ENCODE peak calls at places on chromosomes 4 and X, in nine cellular contexts. A, G, Q, U, J, S, N, F and O are unnamed samples. For H3K36me3, the result is how much of the 10 kb centered on the place peaks cover.

GRCh38 chr4:174181827-174182226 is 101.6 kb downstream of the FBXO8 start:
- DNase-seq in F (no peak), N (no peak), U (no peak), A (no peak), J (no peak), Q (no peak), S (no peak), G (no peak), O (no peak)

GRCh38 chrX:119655125-119655524 is 37.8 kb downstream of the SEPTIN6 start:
- DNase-seq in J (no peak), U (no peak), N (peak), F (no peak), Q (no peak), A (no peak), G (no peak), S (no peak), O (no peak)

GRCh38 chr4:56976878-56977320 is 507 bp downstream of the NOA1 start:
- DNase-seq in A (peak), Q (peak), G (peak), S (no peak), U (no peak), F (no peak), J (peak), N (no peak), O (peak)

GRCh38 chrX:139949703-139950102 is 15.6 kb downstream of the CXorf66 start:
- DNase-seq in U (no peak), Q (no peak), A (no peak), G (no peak), F (no peak), S (no peak), J (peak), N (peak), O (no peak)

GRCh38 chr4:13092702-13093101 is 391.4 kb downstream of the RAB28 start:
- DNase-seq in F (no peak), S (no peak), N (no peak), U (peak), G (no peak), A (no peak), Q (no peak), J (no peak), O (no peak)

GRCh38 chr4:158821228-158822009 is 52.6 kb downstream of the FNIP2 start:
- DNase-seq in J (no peak), N (no peak), G (no peak), Q (no peak), A (no peak), F (no peak), U (no peak), S (no peak), O (no peak)

GRCh38 chr4:60562353-60562752 is 637.8 kb upstream of the ADGRL3 start:
- DNase-seq in Q (no peak), F (no peak), G (no peak), S (no peak), A (no peak), N (no peak), J (peak), U (no peak), O (no peak)

GRCh38 chr4:138218976-138219375 is 23.2 kb downstream of the SLC7A11 start:
- DNase-seq in G (no peak), N (no peak), Q (no peak), F (no peak), J (no peak), A (no peak), U (no peak), S (no peak), O (no peak)

GRCh38 chrX:130251671-130252070 is 17.0 kb downstream of the ZNF280C start:
- DNase-seq in U (no peak), S (no peak), G (no peak), Q (no peak), J (no peak), A (no peak), F (no peak), N (no peak), O (no peak)

GRCh38 chrX:153925739-153926593 is at the start of gene ARHGAP4:
- DNase-seq in J (peak), Q (no peak), A (no peak), U (no peak), G (no peak), N (no peak), S (no peak), F (no peak), O (peak)

GRCh38 chrX:93538575-93538974 is 134.8 kb downstream of the NAP1L3 start:
- DNase-seq in Q (no peak), N (peak), U (no peak), S (no peak), J (peak), G (no peak), A (no peak), F (no peak), O (no peak)

GRCh38 chr4:144649646-144650045 is 3.7 kb downstream of the HHIP start:
- DNase-seq in G (no peak), F (no peak), Q (no peak), J (peak), U (no peak), S (no peak), A (no peak), N (no peak), O (no peak)
- H3K27ac ChIP-seq in G (no peak), F (no peak), Q (no peak), J (no peak), U (no peak), S (no peak), A (no peak), N (no peak), O (no peak)

DNA sequence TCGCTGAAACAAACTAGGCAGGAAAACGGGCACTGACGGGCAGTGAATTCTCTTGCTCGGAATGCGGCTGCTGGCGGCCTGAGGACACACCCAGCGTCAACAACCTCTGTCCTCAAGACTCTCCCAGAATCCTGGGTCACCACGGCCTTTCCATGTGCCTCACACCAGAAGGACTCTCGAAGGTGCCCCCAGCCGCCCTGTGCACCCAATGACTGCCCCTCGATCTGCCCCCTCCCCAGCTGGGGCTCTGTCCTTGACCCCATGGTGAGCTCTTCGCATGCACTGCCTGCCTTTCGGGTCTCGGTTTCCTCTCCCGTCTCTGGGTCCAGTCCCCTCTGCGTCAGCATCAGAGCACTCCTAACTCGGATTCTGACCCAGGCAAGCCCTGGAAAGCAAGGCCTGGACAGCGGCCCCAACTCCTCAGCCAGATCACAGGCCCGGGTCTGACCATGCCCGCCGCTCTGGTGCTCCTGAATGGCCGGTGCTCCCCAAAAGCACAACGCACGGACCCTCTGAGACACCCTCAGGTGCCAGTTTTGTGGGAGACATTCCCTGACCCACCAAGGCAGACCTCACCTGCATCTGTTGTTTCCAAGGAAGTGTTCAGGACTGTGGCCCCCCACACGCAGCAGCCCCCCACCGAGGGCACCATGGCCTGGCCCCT is 56.0 kb downstream of the ACOX3 start:
- DNase-seq in J (no peak), S (peak), F (no peak), N (no peak), Q (no peak), G (no peak), U (no peak), A (no peak), O (no peak)
- H3K36me3 ChIP-seq in J (under half), S (under half), F (under half), N (under half), Q (under half), G (half or more), U (under half), A (under half), O (under half)

GRCh38 chr4:184282251-184282713 is 64.6 kb upstream of the ENPP6 start:
- DNase-seq in S (no peak), F (no peak), N (no peak), J (peak), A (peak), Q (no peak), U (peak), G (peak), O (no peak)
- TF ChIP-seq CTCF in S (no peak), F (peak), N (no peak), J (peak), A (no peak), Q (no peak), U (no peak), G (peak), O (no peak)

GRCh38 chr4:121876070-121876469 is 5.8 kb upstream of the BBS7 start:
- DNase-seq in N (no peak), J (no peak), A (no peak), F (no peak), S (no peak), G (no peak), Q (no peak), U (no peak), O (no peak)
- H3K27ac ChIP-seq in N (no peak), J (no peak), A (no peak), F (no peak), S (no peak), G (no peak), Q (no peak), U (no peak), O (no peak)

DNA sequence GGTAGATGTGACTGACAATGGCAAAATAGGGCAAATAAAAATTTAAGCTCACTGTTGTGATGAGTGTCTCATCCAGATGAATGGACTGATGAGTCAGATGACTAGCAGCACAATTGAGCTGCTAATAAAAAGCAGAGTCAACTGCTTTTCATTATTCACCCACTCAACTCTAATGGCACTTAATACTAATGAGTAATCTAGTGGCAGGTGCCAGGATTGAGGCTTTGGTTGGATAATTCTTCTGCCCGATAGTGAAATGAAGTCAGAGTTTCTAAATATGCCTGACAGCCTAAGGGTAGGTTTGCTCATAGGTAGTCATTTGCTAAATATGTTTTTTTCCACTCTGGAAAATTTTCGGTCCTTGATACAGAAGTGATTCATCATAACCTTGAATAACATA is 10.4 kb downstream of the OGT start:
- DNase-seq in A (no peak), N (peak), G (no peak), J (no peak), S (no peak), Q (no peak), F (no peak), U (no peak), O (no peak)
- H3K36me3 ChIP-seq in A (under half), N (under half), G (half or more), J (under half), S (under half), Q (under half), F (under half), U (under half), O (under half)

DNA sequence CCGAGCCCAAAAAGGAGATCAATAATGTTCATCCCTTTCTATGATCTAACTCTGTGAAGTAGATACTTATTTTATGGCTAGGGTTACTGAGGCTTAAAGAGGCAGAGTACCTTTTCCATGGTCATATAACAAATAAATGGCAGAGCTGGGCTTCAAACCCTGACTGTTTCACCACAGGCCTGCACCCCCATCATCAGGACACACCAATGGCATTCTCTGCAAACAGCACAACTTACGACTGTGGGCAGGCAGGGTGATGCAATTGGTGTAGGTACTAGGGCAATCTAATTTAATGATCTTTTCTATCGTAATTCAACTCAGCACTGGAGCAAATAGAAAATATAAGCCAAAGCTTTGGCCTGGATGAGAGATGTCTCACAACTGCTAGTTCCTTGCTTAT is 118.8 kb upstream of the CBR4 start:
- DNase-seq in U (no peak), G (no peak), F (no peak), S (no peak), N (no peak), J (no peak), Q (no peak), A (no peak), O (no peak)
- TF ChIP-seq CTCF in U (no peak), G (no peak), F (no peak), S (no peak), N (no peak), J (no peak), Q (no peak), A (no peak), O (no peak)